ENCODE peak calls at places on chromosomes 13 and 19, in five cellular contexts. D is HepG2, C is endothelial cell of umbilical vein, T is K562, X is NB4. F is an unnamed sample.
A peak's percentile ranks its signal among the peaks of the same experiment; 100 is the strongest.

GRCh38 chr19:45251452-45252354 is 632 bp downstream of the MARK4 start:
- DNase-seq in D (no peak), T (no peak), C (no peak), X (peak; percentile 27), F (no peak)

GRCh38 chr13:51584731-51585191 is 499 bp downstream of the WDFY2 start:
- DNase-seq in D (peak; percentile 64), X (peak; percentile 88), T (peak; percentile 51), C (no peak), F (peak; percentile 17)

GRCh38 chr13:95627590-95627989 is 16.9 kb downstream of the DZIP1 start:
- DNase-seq in T (no peak), X (no peak), C (no peak), D (no peak), F (no peak)

GRCh38 chr13:111328803-111329410 is 8.5 kb downstream of the TEX29 start:
- DNase-seq in X (no peak), D (no peak), T (no peak), C (no peak), F (no peak)

GRCh38 chr19:46412034-46412982 is 1.1 kb downstream of the CCDC8 start:
- DNase-seq in D (no peak), T (no peak), C (no peak), X (no peak), F (no peak)

GRCh38 chr19:17109962-17110598 is 34.5 kb downstream of the MYO9B start:
- DNase-seq in X (peak; percentile 93), T (no peak), C (no peak), D (no peak), F (no peak)

GRCh38 chr13:101946411-101946810 is 455.4 kb downstream of the FGF14 start:
- DNase-seq in C (no peak), D (no peak), T (no peak), X (no peak), F (no peak)

GRCh38 chr19:55460670-55461258 is 678 bp downstream of the ISOC2 start:
- DNase-seq in X (peak; percentile 72), D (peak; percentile 84), C (peak; percentile 46), T (peak; percentile 92), F (peak; percentile 75)

GRCh38 chr13:26062853-26063444 is 11.1 kb upstream of the SHISA2 start:
- DNase-seq in D (peak; percentile 59), X (peak; percentile 75), T (peak; percentile 24), C (peak; percentile 64), F (peak; percentile 43)

GRCh38 chr19:18751571-18751970 is 39.5 kb downstream of the COMP start:
- DNase-seq in T (no peak), D (no peak), X (no peak), C (no peak), F (no peak)

GRCh38 chr13:73618275-73618865 is 515.8 kb downstream of the KLF12 start:
- DNase-seq in T (no peak), D (peak; percentile 8), C (no peak), X (no peak), F (peak; percentile 18)

GRCh38 chr13:52010890-52011689 is at the start of gene ATP7B:
- DNase-seq in D (peak; percentile 49), X (peak; percentile 58), C (peak; percentile 10), T (peak; percentile 35), F (peak; percentile 5)

DNA sequence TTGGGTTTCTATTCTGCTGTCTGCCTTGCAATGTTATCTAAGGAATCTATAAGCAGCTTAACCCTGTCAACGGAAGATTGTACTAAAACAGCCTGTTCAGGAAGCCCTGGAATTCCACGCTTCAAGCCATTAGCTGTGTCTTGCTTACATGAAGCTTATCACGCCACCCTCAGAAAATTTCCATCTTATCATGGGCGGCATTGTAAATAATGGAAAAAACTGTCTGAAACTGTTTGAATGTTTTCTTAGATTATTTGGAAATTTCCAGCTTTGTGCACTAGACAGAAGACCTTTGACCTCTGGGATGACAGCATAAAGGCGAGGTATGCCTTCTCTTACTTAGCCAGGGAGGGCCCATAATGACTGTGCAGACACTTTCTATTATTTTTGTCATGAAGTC is 319.7 kb downstream of the KCNRG start:
- DNase-seq in D (peak; percentile 50), C (peak; percentile 92), T (peak; percentile 66), X (no peak), F (no peak)
- TF ChIP-seq MYC in D (no peak), C (no peak), T (no peak), X (no peak), F (no peak)

GRCh38 chr19:42040031-42040430 is 30.0 kb downstream of the GRIK5 start:
- DNase-seq in T (no peak), X (no peak), C (no peak), D (no peak), F (no peak)
- TF ChIP-seq MYC in T (no peak), X (no peak), C (no peak), D (no peak), F (no peak)

GRCh38 chr19:2678043-2678671 is 24.3 kb downstream of the GNG7 start:
- DNase-seq in C (no peak), X (peak; percentile 18), T (no peak), D (no peak), F (no peak)
- TF ChIP-seq MYC in C (no peak), X (no peak), T (no peak), D (no peak), F (no peak)

DNA sequence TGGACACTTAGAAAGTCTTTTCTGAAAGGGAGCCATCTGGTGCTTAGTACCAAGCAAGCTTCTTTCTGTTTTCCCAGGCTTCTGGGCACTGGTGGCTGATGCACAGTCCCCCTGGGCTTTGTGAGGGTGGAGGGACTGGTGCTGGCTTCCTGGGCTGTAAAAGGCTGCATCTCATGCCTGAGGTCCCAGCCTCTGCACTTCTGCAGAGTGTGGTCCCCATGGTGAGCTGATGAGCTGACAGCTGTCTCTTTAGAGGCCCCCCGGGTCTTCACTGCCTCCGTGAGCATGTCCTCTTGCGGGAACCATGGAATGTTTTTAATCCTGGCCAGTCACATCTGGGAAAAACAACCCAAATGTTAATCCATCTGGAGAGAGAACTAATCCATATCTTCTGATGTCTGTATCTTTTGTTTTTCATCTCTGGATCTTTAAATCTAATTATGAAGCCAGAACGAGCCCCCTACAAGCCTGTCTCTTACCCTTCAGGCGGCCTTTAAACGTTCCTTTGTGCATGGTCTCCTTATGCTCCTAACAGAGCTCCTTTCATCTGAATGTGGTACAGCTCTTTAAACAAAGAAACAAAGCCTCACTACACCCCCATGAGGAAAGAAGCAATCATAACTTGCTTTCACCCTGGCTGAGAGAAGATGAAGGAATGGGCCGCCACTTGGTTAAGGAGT is 40.4 kb downstream of the OLFM4 start:
- DNase-seq in D (no peak), T (no peak), X (no peak), C (no peak), F (no peak)
- TF ChIP-seq MYC in D (no peak), T (no peak), X (no peak), C (no peak), F (no peak)

GRCh38 chr19:37867831-37868230 is 38.6 kb downstream of the WDR87 start:
- DNase-seq in C (no peak), X (no peak), T (no peak), D (no peak), F (no peak)
- TF ChIP-seq MYC in C (no peak), X (no peak), T (no peak), D (no peak), F (no peak)

DNA sequence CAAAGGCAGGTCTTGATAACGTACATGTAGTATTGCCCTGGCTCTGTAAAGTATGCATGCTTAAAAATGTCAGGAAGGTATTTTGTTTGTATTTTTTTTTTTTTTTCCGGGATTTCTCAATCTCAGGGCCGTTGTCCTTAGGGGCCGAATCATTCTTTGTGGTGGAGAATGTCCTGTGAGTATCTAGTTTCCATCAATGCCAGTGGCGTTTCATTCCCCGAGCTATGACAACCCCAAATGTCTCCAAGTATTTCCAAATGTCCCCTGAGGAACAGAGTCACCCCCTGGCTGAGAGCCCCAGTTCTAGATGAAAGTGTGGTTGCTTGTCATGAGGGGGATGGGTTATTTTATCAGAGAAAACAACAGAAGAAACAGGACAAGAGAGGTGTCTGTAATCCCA is 68.7 kb downstream of the ACSBG2 start:
- DNase-seq in T (no peak), D (peak; percentile 65), X (no peak), C (no peak), F (no peak)
- TF ChIP-seq MYC in T (no peak), D (no peak), X (no peak), C (no peak), F (no peak)

GRCh38 chr13:46475586-46475991 is 77.4 kb upstream of the LRCH1 start:
- DNase-seq in T (no peak), D (no peak), C (no peak), X (no peak), F (no peak)

GRCh38 chr13:46473806-46474205 is 79.2 kb upstream of the LRCH1 start:
- DNase-seq in T (no peak), X (no peak), D (no peak), C (no peak), F (no peak)

GRCh38 chr13:46479286-46479685 is 73.7 kb upstream of the LRCH1 start:
- DNase-seq in T (no peak), D (no peak), C (no peak), X (no peak), F (no peak)

GRCh38 chr13:46478641-46479040 is 74.3 kb upstream of the LRCH1 start:
- DNase-seq in X (no peak), T (no peak), C (no peak), D (no peak), F (no peak)

DNA sequence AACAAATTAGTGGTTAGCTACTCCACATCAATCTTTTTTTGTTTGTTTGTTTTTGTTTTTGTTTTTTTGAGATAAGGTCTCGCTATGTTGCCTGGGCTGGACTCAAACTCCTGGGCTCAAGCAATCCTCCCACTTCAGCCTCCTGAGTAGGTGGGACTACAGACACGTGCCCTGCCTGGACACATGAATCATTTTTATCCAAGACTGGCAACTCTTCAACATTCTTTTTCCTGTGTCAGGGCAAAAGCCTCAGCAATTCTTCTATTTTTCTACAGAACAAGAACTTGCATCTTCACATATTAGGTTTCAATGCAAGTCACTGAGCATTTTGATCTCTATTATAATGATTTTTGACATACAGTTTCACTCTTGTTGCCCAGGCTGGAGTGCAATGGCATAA is 76.8 kb upstream of the LRCH1 start:
- DNase-seq in C (no peak), D (no peak), T (no peak), X (no peak), F (no peak)
- TF ChIP-seq MYC in C (no peak), D (no peak), T (no peak), X (no peak), F (no peak)

GRCh38 chr13:114087430-114087829 is 45.0 kb downstream of the RASA3 start:
- DNase-seq in T (no peak), D (no peak), X (no peak), C (no peak), F (no peak)

GRCh38 chr13:114089751-114090400 is 42.5 kb downstream of the RASA3 start:
- DNase-seq in T (no peak), D (no peak), C (no peak), X (no peak), F (no peak)

GRCh38 chr13:114088863-114089262 is 43.6 kb downstream of the RASA3 start:
- DNase-seq in X (no peak), T (no peak), C (no peak), D (no peak), F (no peak)

GRCh38 chr13:114089341-114089740 is 43.1 kb downstream of the RASA3 start:
- DNase-seq in X (no peak), C (no peak), T (no peak), D (no peak), F (no peak)

GRCh38 chr13:114088234-114088633 is 44.2 kb downstream of the RASA3 start:
- DNase-seq in D (no peak), X (no peak), C (no peak), T (no peak), F (no peak)
- TF ChIP-seq MYC in D (no peak), X (no peak), C (no peak), T (no peak), F (no peak)

GRCh38 chr13:55219538-55219937 is 1921.2 kb upstream of the PRR20A start:
- DNase-seq in X (no peak), C (no peak), D (no peak), T (no peak), F (no peak)
- TF ChIP-seq MYC in X (no peak), C (no peak), D (no peak), T (no peak), F (no peak)

F was measured in A549.